ENCODE peak calls at places on chromosomes 16 and 17, in six cellular contexts. I is cardiac muscle cell; B is M059J; E is activated CD4-positive, alpha-beta T cell treated with anti-CD3 and anti-CD28 coated beads for 48 hours; Y is WTC11; F is KG1. S is an unnamed sample.

GRCh38 chr17:81902653-81903414 is 796 bp downstream of the NPB start:
- DNase-seq in I (no peak), B (no peak), E (no peak), Y (peak), F (no peak), S (no peak)

GRCh38 chr17:41406205-41406604 is 8.8 kb upstream of the KRT31 start:
- DNase-seq in I (no peak), B (peak), E (no peak), Y (no peak), F (no peak), S (no peak)

GRCh38 chr17:37310940-37311339 is 64.8 kb upstream of the C17orf78 start:
- DNase-seq in I (no peak), B (no peak), E (no peak), Y (no peak), F (no peak), S (no peak)

GRCh38 chr16:68921654-68922053 is 78.3 kb downstream of the TANGO6 start:
- DNase-seq in I (no peak), B (peak), E (no peak), Y (no peak), F (no peak), S (no peak)

GRCh38 chr16:72936408-72936807 is 111.5 kb downstream of the ZFHX3 start:
- DNase-seq in I (no peak), B (no peak), E (no peak), Y (no peak), F (no peak), S (no peak)

GRCh38 chr17:1713878-1714487 is 3.8 kb upstream of the TLCD2 start:
- DNase-seq in I (peak), B (peak), E (no peak), Y (peak), F (no peak), S (no peak)

GRCh38 chr16:81608515-81609209 is 164.1 kb downstream of the CMIP start:
- DNase-seq in I (no peak), B (no peak), E (no peak), Y (no peak), F (no peak), S (peak)

GRCh38 chr17:34275881-34276280 is 5.9 kb downstream of the CCL7 start:
- DNase-seq in I (no peak), B (peak), E (no peak), Y (no peak), F (no peak), S (no peak)

GRCh38 chr17:44759096-44759915 is 518 bp downstream of the ADAM11 start:
- DNase-seq in I (peak), B (no peak), E (no peak), Y (no peak), F (no peak), S (no peak)

GRCh38 chr17:78694805-78695531 is 87.1 kb downstream of the CYTH1 start:
- DNase-seq in I (no peak), B (no peak), E (no peak), Y (no peak), F (no peak), S (no peak)

GRCh38 chr17:40503154-40503553 is 1.7 kb upstream of the TNS4 start:
- DNase-seq in I (no peak), B (no peak), E (no peak), Y (no peak), F (no peak), S (no peak)

GRCh38 chr16:10646581-10647263 is 48.0 kb downstream of the TEKT5 start:
- DNase-seq in I (no peak), B (no peak), E (no peak), Y (no peak), F (no peak), S (no peak)

GRCh38 chr16:86671486-86672214 is 93.3 kb downstream of the FOXL1 start:
- DNase-seq in I (no peak), B (peak), E (no peak), Y (no peak), F (no peak), S (no peak)

GRCh38 chr17:77208217-77208808 is 67.5 kb downstream of the SEC14L1 start:
- DNase-seq in I (peak), B (peak), E (no peak), Y (peak), F (no peak), S (no peak)

GRCh38 chr16:72468582-72468981 is 296.6 kb upstream of the PMFBP1 start:
- DNase-seq in I (no peak), B (peak), E (no peak), Y (no peak), F (no peak), S (no peak)

GRCh38 chr16:82699711-82700495 is 73.1 kb downstream of the CDH13 start:
- DNase-seq in I (no peak), B (peak), E (no peak), Y (no peak), F (no peak), S (no peak)

GRCh38 chr17:29124135-29124930 is 55.9 kb downstream of the MYO18A start:
- DNase-seq in I (peak), B (peak), E (peak), Y (peak), F (peak), S (no peak)

GRCh38 chr17:58344791-58345157 is 7.2 kb downstream of the SUPT4H1 start:
- DNase-seq in I (no peak), B (no peak), E (peak), Y (no peak), F (no peak), S (no peak)

GRCh38 chr16:31502981-31503380 is 5.2 kb downstream of the RUSF1 start:
- DNase-seq in I (no peak), B (no peak), E (no peak), Y (no peak), F (no peak), S (no peak)

GRCh38 chr16:70706948-70707465 is 21.2 kb upstream of the MTSS2 start:
- DNase-seq in I (no peak), B (peak), E (no peak), Y (no peak), F (no peak), S (no peak)

GRCh38 chr16:57752581-57753447 is 17.2 kb downstream of the KATNB1 start:
- DNase-seq in I (no peak), B (no peak), E (no peak), Y (no peak), F (no peak), S (peak)

GRCh38 chr17:7361906-7362305 is 7.0 kb downstream of the TMEM95 start:
- DNase-seq in I (no peak), B (no peak), E (no peak), Y (no peak), F (no peak), S (no peak)

GRCh38 chr17:28684963-28685362 is 23.0 kb downstream of the SUPT6H start:
- DNase-seq in I (no peak), B (peak), E (no peak), Y (no peak), F (no peak), S (no peak)

GRCh38 chr17:19263621-19264010 is 26.4 kb downstream of the EPN2 start:
- DNase-seq in I (no peak), B (peak), E (no peak), Y (no peak), F (no peak), S (peak)

GRCh38 chr17:62689441-62690167 is 62.1 kb downstream of the MRC2 start:
- DNase-seq in I (no peak), B (no peak), E (no peak), Y (no peak), F (no peak), S (no peak)

GRCh38 chr17:69592692-69593350 is 178.3 kb downstream of the MAP2K6 start:
- DNase-seq in I (no peak), B (no peak), E (no peak), Y (no peak), F (no peak), S (no peak)

GRCh38 chr17:32299579-32300158 is 34.0 kb downstream of the RHBDL3 start:
- DNase-seq in I (no peak), B (no peak), E (no peak), Y (no peak), F (no peak), S (no peak)

GRCh38 chr16:79651363-79651762 is 50.8 kb upstream of the MAF start:
- DNase-seq in I (no peak), B (peak), E (no peak), Y (no peak), F (no peak), S (peak)

GRCh38 chr16:50457423-50457822 is 88.6 kb upstream of the BRD7 start:
- DNase-seq in I (no peak), B (peak), E (peak), Y (no peak), F (no peak), S (no peak)

GRCh38 chr16:52114414-52114813 is 432.5 kb downstream of the TOX3 start:
- DNase-seq in I (no peak), B (peak), E (no peak), Y (no peak), F (no peak), S (no peak)

GRCh38 chr17:38447502-38448095 is 19.3 kb downstream of the ARHGAP23 start:
- DNase-seq in I (no peak), B (peak), E (no peak), Y (no peak), F (no peak), S (no peak)

GRCh38 chr17:17055286-17056166 is 13.3 kb downstream of the MPRIP start:
- DNase-seq in I (no peak), B (no peak), E (no peak), Y (peak), F (no peak), S (no peak)

GRCh38 chr16:66372898-66373155 is 6.3 kb downstream of the CDH5 start:
- DNase-seq in I (no peak), B (no peak), E (no peak), Y (no peak), F (no peak), S (no peak)

GRCh38 chr16:78709137-78709871 is 609.9 kb downstream of the WWOX start:
- DNase-seq in I (no peak), B (no peak), E (no peak), Y (no peak), F (no peak), S (no peak)

GRCh38 chr17:18327093-18327492 is 12.0 kb downstream of the SMCR8 start:
- DNase-seq in I (no peak), B (no peak), E (no peak), Y (no peak), F (no peak), S (no peak)

GRCh38 chr16:59290718-59291117 is 556.6 kb upstream of the GOT2 start:
- DNase-seq in I (no peak), B (no peak), E (no peak), Y (no peak), F (no peak), S (no peak)

GRCh38 chr17:40486513-40487370 is 14.7 kb downstream of the TNS4 start:
- DNase-seq in I (no peak), B (peak), E (no peak), Y (no peak), F (no peak), S (no peak)

GRCh38 chr16:1432388-1433262 is 1.7 kb downstream of the PERCC1 start:
- DNase-seq in I (no peak), B (no peak), E (no peak), Y (no peak), F (no peak), S (no peak)

GRCh38 chr16:17367034-17367433 is 103.7 kb downstream of the XYLT1 start:
- DNase-seq in I (no peak), B (no peak), E (no peak), Y (no peak), F (peak), S (no peak)